ENCODE peak calls at places on chromosomes 4 and X, in four cellular contexts. P is cardiac fibroblast, C is brain microvascular endothelial cell, F is endodermal cell. Y is an unnamed sample.

GRCh38 chr4:38306482-38307071 is 346.4 kb downstream of the PTTG2 start:
- DNase-seq in P (no peak), C (no peak), F (no peak), Y (no peak)

GRCh38 chr4:2393353-2394270 is 24.8 kb downstream of the ZFYVE28 start:
- DNase-seq in P (no peak), C (no peak), F (peak; percentile 87), Y (peak; percentile 29)

GRCh38 chrX:135396109-135396508 is 25.6 kb upstream of the SMIM10L2A start:
- DNase-seq in P (peak; percentile 10), C (no peak), F (no peak), Y (no peak)

GRCh38 chrX:13579696-13580095 is 10.3 kb downstream of the EGFL6 start:
- DNase-seq in P (peak; percentile 1), C (no peak), F (no peak), Y (no peak)

GRCh38 chrX:108439961-108440696 is 491 bp downstream of the COL4A5 start:
- DNase-seq in P (peak; percentile 37), C (no peak), F (peak; percentile 70), Y (no peak)

GRCh38 chr4:89039735-89040338 is 17.1 kb downstream of the FAM13A start:
- DNase-seq in P (peak; percentile 16), C (no peak), F (no peak), Y (peak; percentile 30)

GRCh38 chr4:73869130-73870055 is at the start of gene CXCL1:
- DNase-seq in P (peak; percentile 91), C (no peak), F (peak; percentile 83), Y (no peak)

GRCh38 chr4:78092850-78093249 is 35.7 kb downstream of the FRAS1 start:
- DNase-seq in P (no peak), C (no peak), F (no peak), Y (no peak)

DNA sequence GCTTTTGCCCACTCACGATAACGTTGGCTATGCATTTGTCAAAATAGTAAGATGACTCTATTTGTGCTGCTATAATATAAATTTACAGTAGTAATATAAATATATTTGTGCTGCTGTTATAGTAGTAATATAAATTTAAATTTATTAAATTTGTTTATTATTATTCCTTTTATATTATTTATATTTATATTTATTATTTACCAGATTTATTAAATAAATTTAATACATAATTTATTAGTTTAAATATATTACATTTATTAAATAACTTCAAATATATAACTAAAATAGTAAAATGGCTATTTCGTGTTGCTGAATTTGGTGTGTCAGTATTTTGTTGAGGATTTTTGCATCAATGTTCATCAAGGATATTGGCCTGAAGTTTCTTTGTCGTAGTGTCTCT is 246.5 kb upstream of the FGF16 start:
- DNase-seq in P (no peak), C (no peak), F (no peak), Y (no peak)
- TF ChIP-seq CTCF in P (no peak), C (no peak), F (no peak), Y (no peak)

GRCh38 chr4:32400870-32401269 is 1680.7 kb downstream of the PCDH7 start:
- DNase-seq in P (no peak), C (no peak), F (no peak), Y (no peak)
- TF ChIP-seq CTCF in P (no peak), C (no peak), F (no peak), Y (no peak)

DNA sequence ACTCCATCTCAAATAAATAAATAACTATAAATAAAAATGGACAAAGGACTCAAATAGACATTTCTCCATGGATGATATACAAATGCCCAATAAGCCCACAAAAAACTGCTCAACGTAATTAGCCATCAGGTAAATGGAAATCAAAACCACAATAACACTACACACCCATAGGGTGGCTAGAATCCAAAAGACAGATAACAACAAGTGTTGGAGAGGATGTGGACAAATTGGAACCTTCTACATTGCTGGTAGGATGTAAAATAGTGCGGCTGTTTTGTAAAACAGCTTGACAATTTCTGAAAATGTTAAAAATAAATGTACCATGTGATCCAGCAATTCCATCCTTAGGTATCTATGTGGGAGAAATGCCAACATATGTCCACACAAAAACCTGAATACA is 52.1 kb downstream of the ZNF157 start:
- DNase-seq in P (no peak), C (no peak), F (no peak), Y (no peak)
- TF ChIP-seq CTCF in P (no peak), C (no peak), F (no peak), Y (no peak)

GRCh38 chr4:81905966-81906365 is 434.3 kb upstream of the RASGEF1B start:
- DNase-seq in P (no peak), C (no peak), F (no peak), Y (no peak)
- TF ChIP-seq CTCF in P (no peak), C (no peak), F (no peak), Y (no peak)

GRCh38 chr4:12723849-12724447 is 760.2 kb downstream of the RAB28 start:
- DNase-seq in P (peak; percentile 20), C (no peak), F (peak; percentile 82), Y (no peak)

GRCh38 chr4:12724520-12724919 is 759.6 kb downstream of the RAB28 start:
- DNase-seq in P (peak; percentile 23), C (no peak), F (no peak), Y (no peak)

GRCh38 chr4:12734586-12734985 is 749.6 kb downstream of the RAB28 start:
- DNase-seq in P (no peak), C (no peak), F (no peak), Y (no peak)

DNA sequence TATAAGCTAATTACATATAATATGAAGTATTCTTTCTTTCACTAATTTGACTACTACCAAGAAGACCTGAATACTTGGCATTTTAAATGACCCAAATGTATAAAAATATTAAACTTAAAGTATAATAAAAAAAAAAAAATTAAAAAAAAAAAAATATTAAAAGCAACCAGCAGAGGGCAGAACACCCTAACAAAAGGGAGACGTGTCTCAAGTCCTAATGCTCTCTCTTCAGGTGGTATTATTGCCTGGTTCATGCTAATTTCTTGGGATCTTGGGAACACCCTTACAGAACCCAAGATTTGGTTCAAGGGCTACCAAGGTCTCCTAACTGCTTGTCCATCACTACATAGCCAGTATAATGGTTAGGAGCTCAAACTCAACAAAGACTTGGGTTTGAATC is 754.8 kb downstream of the RAB28 start:
- DNase-seq in P (peak; percentile 51), C (no peak), F (no peak), Y (peak; percentile 24)
- TF ChIP-seq CTCF in P (peak; percentile 28), C (peak; percentile 49), F (peak; percentile 83), Y (peak; percentile 43)